ENCODE peak calls at places on chromosome 12, in six cellular contexts. L, T, U, O, V and E are unnamed samples.
A peak's percentile ranks its signal among the peaks of the same experiment; 100 is the strongest.

GRCh38 chr12:116958402-116959197 is 47.9 kb downstream of the FBXW8 start:
- DNase-seq in U (no peak), T (no peak), V (no peak), O (no peak), L (no peak), E (no peak)

GRCh38 chr12:86367137-86367536 is 110.9 kb upstream of the MGAT4C start:
- DNase-seq in V (no peak), L (no peak), U (no peak), O (no peak), T (no peak), E (no peak)

GRCh38 chr12:102962532-102962931 is 5.1 kb downstream of the ASCL1 start:
- DNase-seq in L (no peak), O (no peak), T (no peak), U (no peak), V (no peak), E (no peak)

GRCh38 chr12:93704122-93704521 is 26.9 kb downstream of the CRADD start:
- DNase-seq in T (no peak), V (no peak), U (no peak), O (no peak), L (no peak), E (no peak)

GRCh38 chr12:99732121-99732520 is 84.6 kb downstream of the GARIN6 start:
- DNase-seq in V (no peak), L (no peak), T (no peak), U (no peak), O (no peak), E (no peak)

GRCh38 chr12:53696655-53697321 is 20.9 kb upstream of the ATP5MC2 start:
- DNase-seq in L (no peak), O (no peak), U (no peak), V (no peak), T (peak; percentile 26), E (no peak)

GRCh38 chr12:111467862-111468245 is 62.1 kb downstream of the SH2B3 start:
- DNase-seq in L (no peak), T (no peak), O (no peak), U (no peak), V (no peak), E (no peak)

GRCh38 chr12:48454675-48455074 is 17.7 kb upstream of the ANP32D start:
- DNase-seq in O (no peak), T (no peak), L (no peak), V (no peak), U (no peak), E (no peak)

GRCh38 chr12:44709166-44709565 is 166.9 kb downstream of the NELL2 start:
- DNase-seq in O (no peak), T (no peak), L (no peak), V (no peak), U (no peak), E (peak; percentile 60)

GRCh38 chr12:112029326-112029725 is 16.1 kb downstream of the ERP29 start:
- DNase-seq in U (no peak), T (no peak), L (no peak), V (no peak), O (no peak), E (no peak)

DNA sequence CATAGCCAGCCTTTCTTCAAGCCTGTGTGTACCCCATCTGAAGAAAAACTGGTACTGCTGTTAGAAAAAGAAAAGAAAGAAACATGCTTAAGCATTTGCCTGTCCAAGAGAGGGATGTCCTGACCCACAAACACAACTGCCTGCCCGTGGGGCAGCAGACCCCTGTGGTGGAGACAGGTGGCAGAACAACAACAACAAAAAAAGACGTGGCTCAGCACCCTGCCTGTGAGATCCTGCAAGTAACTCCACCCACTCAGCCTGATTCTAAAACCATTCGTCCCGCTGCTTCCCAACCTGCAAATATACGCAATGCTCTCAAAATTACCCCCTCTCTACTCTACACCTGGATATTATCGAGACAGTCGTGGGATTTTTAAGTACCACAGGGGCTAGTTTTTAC is 64.9 kb upstream of the ZDHHC17 start:
- DNase-seq in U (no peak), V (no peak), T (no peak), L (no peak), O (no peak), E (no peak)
- H3K4me3 ChIP-seq in U (no peak overlapping the region), V (no peak overlapping the region), T (no peak overlapping the region), L (no peak overlapping the region), O (no peak overlapping the region), E (no peak overlapping the region)

GRCh38 chr12:122527478-122527944 is 462 bp downstream of the KNTC1 start:
- DNase-seq in T (peak; percentile 36), L (no peak), O (no peak), U (peak; percentile 49), V (no peak), E (peak; percentile 23)
- H3K36me3 ChIP-seq in T (no peaks in the 10 kb centered on the region), L (no peaks in the 10 kb centered on the region), O (no peaks in the 10 kb centered on the region), U (no peaks in the 10 kb centered on the region), V (peaks cover 7% of the 10 kb centered on the region), E (peaks cover 58% of the 10 kb centered on the region)

GRCh38 chr12:80709811-80710726 is 2.6 kb downstream of the MYF6 start:
- DNase-seq in U (no peak), V (no peak), T (no peak), L (no peak), O (no peak), E (no peak)

GRCh38 chr12:80710727-80711066 is 3.3 kb downstream of the MYF6 start:
- DNase-seq in U (no peak), V (no peak), L (no peak), T (no peak), O (no peak), E (no peak)

GRCh38 chr12:80707830-80708534 is 548 bp downstream of the MYF6 start:
- DNase-seq in O (no peak), T (no peak), U (no peak), V (no peak), L (no peak), E (no peak)

GRCh38 chr12:80707126-80707829 is at the start of gene MYF6:
- DNase-seq in U (no peak), O (no peak), V (no peak), L (no peak), T (no peak), E (no peak)

GRCh38 chr12:80708535-80709328 is 1.3 kb downstream of the MYF6 start:
- DNase-seq in L (no peak), T (no peak), V (no peak), O (no peak), U (no peak), E (no peak)
- H3K4me3 ChIP-seq in L (peak overlapping the region; percentile 25), T (no peak overlapping the region), V (no peak overlapping the region), O (no peak overlapping the region), U (no peak overlapping the region), E (no peak overlapping the region)

DNA sequence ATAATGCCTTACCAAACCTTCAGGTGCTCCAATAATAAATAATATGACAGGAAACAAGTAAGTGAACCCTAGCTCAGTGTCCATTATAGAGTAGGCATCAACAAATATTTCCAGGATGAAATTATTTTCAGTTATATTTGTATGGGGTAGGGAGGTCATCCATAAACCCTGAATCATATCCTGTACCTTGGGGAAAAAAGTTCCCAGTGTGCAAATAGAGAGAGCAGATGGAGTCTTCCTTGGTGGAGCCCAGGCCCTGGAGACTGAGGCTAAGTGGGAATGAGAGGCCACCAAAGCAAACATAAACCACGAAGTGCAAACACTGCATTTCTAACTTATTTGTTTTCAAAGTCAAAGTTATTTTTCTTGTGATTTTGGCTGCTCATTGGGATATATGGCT is 8.5 kb upstream of the ERP27 start:
- DNase-seq in T (no peak), U (no peak), O (no peak), V (no peak), L (no peak), E (no peak)
- H3K36me3 ChIP-seq in T (peaks cover 40% of the 10 kb centered on the region), U (no peaks in the 10 kb centered on the region), O (no peaks in the 10 kb centered on the region), V (peaks cover 19% of the 10 kb centered on the region), L (no peaks in the 10 kb centered on the region), E (no peaks in the 10 kb centered on the region)

GRCh38 chr12:132941336-132941954 is 14.7 kb downstream of the ZNF605 start:
- DNase-seq in L (no peak), U (no peak), O (no peak), V (no peak), T (no peak), E (no peak)
- H3K4me3 ChIP-seq in L (no peak overlapping the region), U (no peak overlapping the region), O (no peak overlapping the region), V (no peak overlapping the region), T (no peak overlapping the region), E (no peak overlapping the region)

DNA sequence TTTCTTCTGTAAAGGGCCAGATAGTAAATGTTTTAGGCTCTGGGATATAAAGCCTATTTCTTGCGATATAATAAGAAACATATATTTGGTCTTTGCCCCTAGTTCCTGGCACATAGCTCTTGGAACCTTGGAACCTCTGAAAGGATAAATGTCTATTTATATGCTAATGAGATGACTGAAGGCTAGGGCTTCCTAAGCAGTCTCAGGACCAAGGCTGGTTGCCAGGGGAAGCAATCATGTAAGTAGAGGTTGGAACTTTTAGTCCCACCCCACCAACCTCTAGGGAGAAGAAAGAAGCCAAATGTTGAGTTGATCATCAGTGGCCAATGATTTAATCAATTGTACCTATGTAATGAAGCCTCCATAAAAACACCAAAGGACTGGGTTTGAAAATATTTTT is 26.6 kb upstream of the NFYB start:
- DNase-seq in T (no peak), O (no peak), L (no peak), V (no peak), U (no peak), E (no peak)
- H3K36me3 ChIP-seq in T (no peaks in the 10 kb centered on the region), O (no peaks in the 10 kb centered on the region), L (no peaks in the 10 kb centered on the region), V (no peaks in the 10 kb centered on the region), U (no peaks in the 10 kb centered on the region), E (no peaks in the 10 kb centered on the region)

GRCh38 chr12:3110579-3110978 is 33.4 kb downstream of the TSPAN9 start:
- DNase-seq in O (no peak), T (no peak), U (no peak), L (no peak), V (no peak), E (no peak)
- H3K4me3 ChIP-seq in O (no peak overlapping the region), T (no peak overlapping the region), U (no peak overlapping the region), L (no peak overlapping the region), V (no peak overlapping the region), E (no peak overlapping the region)

DNA sequence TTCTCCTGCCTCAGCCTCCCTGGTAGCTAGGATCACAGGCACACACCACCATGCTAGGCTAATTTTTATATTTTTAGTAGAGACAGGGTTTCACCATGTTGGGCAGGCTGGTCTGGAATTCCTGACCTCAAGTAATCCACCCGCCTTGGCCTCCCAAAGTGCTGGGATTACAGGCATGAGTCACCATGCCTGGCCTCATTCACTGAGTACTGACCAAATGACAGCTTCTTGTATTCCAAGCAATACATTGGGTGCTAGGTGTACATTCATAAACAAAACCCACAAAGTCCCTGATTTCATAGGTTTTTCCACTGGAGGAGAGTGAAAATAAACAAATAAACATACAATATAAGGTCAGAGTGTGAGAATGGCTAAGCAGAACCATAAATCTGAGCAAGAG is 136.3 kb downstream of the HELB start:
- DNase-seq in T (no peak), U (no peak), V (no peak), L (no peak), O (no peak), E (peak; percentile 87)
- H3K36me3 ChIP-seq in T (no peaks in the 10 kb centered on the region), U (no peaks in the 10 kb centered on the region), V (no peaks in the 10 kb centered on the region), L (no peaks in the 10 kb centered on the region), O (no peaks in the 10 kb centered on the region), E (no peaks in the 10 kb centered on the region)

GRCh38 chr12:38904932-38905479 is 385 bp downstream of the CPNE8 start:
- DNase-seq in U (peak; percentile 85), O (peak; percentile 85), V (peak; percentile 95), L (peak; percentile 91), T (peak; percentile 93), E (peak; percentile 95)
- H3K4me3 ChIP-seq in U (peak overlapping the region; percentile 94), O (peak overlapping the region; percentile 49), V (peak overlapping the region; percentile 94), L (peak overlapping the region; percentile 77), T (peak overlapping the region; percentile 75), E (peak overlapping the region; percentile 84)